ENCODE peak calls at places on chromosomes 1 and 21, in seven cellular contexts. X is activated naive CD8-positive, alpha-beta T cell treated with anti-CD3 and anti-CD28 coated beads for 36 hours; T is anterior cingulate cortex; B is iris pigment epithelial cell; V is NCI-H1930; H is amygdala; P is activated CD4-positive, alpha-beta T cell treated with anti-CD3 and anti-CD28 coated beads for 36 hours. O is an unnamed sample.

GRCh38 chr1:29800120-29800519 is 563.8 kb downstream of the PTPRU start:
- DNase-seq in H (no peak), V (no peak), T (no peak), P (no peak), B (no peak), X (no peak), O (no peak)

GRCh38 chr1:31745071-31745897 is 18.9 kb downstream of the ADGRB2 start:
- DNase-seq in B (peak), X (peak), P (peak), T (peak), V (no peak), H (no peak), O (peak)

GRCh38 chr21:38989745-38990423 is 184.2 kb downstream of the ETS2 start:
- DNase-seq in V (no peak), T (no peak), B (peak), P (no peak), H (no peak), X (no peak), O (peak)

GRCh38 chr1:13900583-13900982 is 200.6 kb downstream of the PRDM2 start:
- DNase-seq in P (no peak), T (no peak), B (no peak), V (no peak), X (no peak), H (no peak), O (no peak)

GRCh38 chr1:156795787-156796186 is 20.9 kb downstream of the SH2D2A start:
- DNase-seq in T (peak), P (no peak), V (no peak), H (no peak), X (no peak), B (no peak), O (no peak)

GRCh38 chr1:85406887-85407593 is 57.9 kb downstream of the DDAH1 start:
- DNase-seq in H (no peak), V (no peak), T (no peak), P (no peak), B (peak), X (no peak), O (peak)

GRCh38 chr1:19547814-19548213 is 62.5 kb upstream of the CAPZB start:
- DNase-seq in X (no peak), V (no peak), P (no peak), H (no peak), T (no peak), B (no peak), O (no peak)

GRCh38 chr1:11518016-11518670 is 39.2 kb downstream of the DISP3 start:
- DNase-seq in H (no peak), P (no peak), V (no peak), B (no peak), X (no peak), T (no peak), O (no peak)

GRCh38 chr1:56799605-56800398 is 19.4 kb downstream of the FYB2 start:
- DNase-seq in P (no peak), T (no peak), H (no peak), B (peak), X (no peak), V (no peak), O (no peak)

GRCh38 chr1:1098656-1099425 is 17.0 kb downstream of the C1orf159 start:
- DNase-seq in H (no peak), X (no peak), T (no peak), V (no peak), B (no peak), P (no peak), O (no peak)

GRCh38 chr1:176033474-176033873 is 173.6 kb downstream of the COP1 start:
- DNase-seq in X (no peak), T (no peak), P (no peak), H (no peak), B (peak), V (no peak), O (no peak)

GRCh38 chr1:96367791-96368190 is 353.8 kb upstream of the PTBP2 start:
- DNase-seq in V (no peak), T (no peak), H (no peak), X (no peak), P (no peak), B (peak), O (peak)

GRCh38 chr1:201025571-201026002 is 2.1 kb upstream of the KIF21B start:
- DNase-seq in V (no peak), T (no peak), X (peak), H (no peak), B (peak), P (peak), O (no peak)

GRCh38 chr21:38816400-38816973 is 10.8 kb downstream of the ETS2 start:
- DNase-seq in H (no peak), B (no peak), X (no peak), V (no peak), P (no peak), T (no peak), O (no peak)

GRCh38 chr1:54610048-54610447 is 13.3 kb downstream of the FAM151A start:
- DNase-seq in X (no peak), T (no peak), H (no peak), P (no peak), V (no peak), B (peak), O (peak)

GRCh38 chr1:199545780-199546179 is 481.7 kb upstream of the NR5A2 start:
- DNase-seq in X (no peak), B (peak), T (no peak), V (no peak), P (peak), H (no peak), O (no peak)

GRCh38 chr21:31335957-31336738 is 7.9 kb downstream of the TIAM1 start:
- DNase-seq in T (no peak), P (peak), V (no peak), X (peak), H (no peak), B (peak), O (peak)

GRCh38 chr1:59185163-59185855 is 111.6 kb upstream of the FGGY start:
- DNase-seq in X (no peak), T (no peak), B (no peak), V (no peak), P (no peak), H (no peak), O (no peak)

GRCh38 chr1:110948038-110948810 is 15.5 kb downstream of the LRIF1 start:
- DNase-seq in H (no peak), X (no peak), B (peak), T (no peak), V (no peak), P (no peak), O (peak)

GRCh38 chr1:17861685-17862084 is 106.6 kb downstream of the ACTL8 start:
- DNase-seq in H (no peak), X (no peak), T (no peak), V (no peak), B (peak), P (no peak), O (no peak)

GRCh38 chr1:225480825-225481434 is 53.1 kb upstream of the LBR start:
- DNase-seq in V (peak), B (peak), T (no peak), X (peak), H (no peak), P (peak), O (no peak)

GRCh38 chr21:45828580-45829565 is 152.7 kb upstream of the COL6A1 start:
- DNase-seq in V (no peak), H (no peak), X (no peak), B (no peak), P (no peak), T (no peak), O (no peak)

GRCh38 chr1:155124503-155125463 is 2.9 kb upstream of the EFNA1 start:
- DNase-seq in P (no peak), X (no peak), V (no peak), H (no peak), T (no peak), B (peak), O (no peak)

GRCh38 chr1:233238884-233239432 is 56.6 kb downstream of the PCNX2 start:
- DNase-seq in X (no peak), P (no peak), H (no peak), T (no peak), B (no peak), V (no peak), O (no peak)

GRCh38 chr1:245701631-245702030 is 546.8 kb downstream of the KIF26B start:
- DNase-seq in H (no peak), B (no peak), P (no peak), X (no peak), V (no peak), T (no peak), O (no peak)

GRCh38 chr1:233025156-233025555 is 74.7 kb downstream of the NTPCR start:
- DNase-seq in P (peak), V (no peak), X (no peak), T (peak), B (peak), H (no peak), O (peak)

GRCh38 chr1:238681451-238681850 is 704.9 kb upstream of the CHRM3 start:
- DNase-seq in P (no peak), B (peak), T (no peak), H (no peak), V (no peak), X (no peak), O (no peak)

O was measured in foreskin fibroblast.